ENCODE peak calls at places on chromosomes 16 and 17, in seven cellular contexts. One of them, this sample, is unnamed.

GRCh38 chr17:41762841-41763240 is 23.7 kb downstream of the JUP start:
- DNase-seq in A673: no peak
- DNase-seq in tibial artery: no peak
- DNase-seq in esophagus squamous epithelium: no peak
- DNase-seq in IMR-90: no peak
- DNase-seq in GM23248: no peak
- DNase-seq in neuronal stem cell: no peak
- DNase-seq in this sample: no peak

GRCh38 chr17:10754109-10754508 is 24.3 kb upstream of the TMEM220 start:
- DNase-seq in GM23248: peak
- DNase-seq in tibial artery: no peak
- DNase-seq in IMR-90: peak
- DNase-seq in A673: peak
- DNase-seq in esophagus squamous epithelium: no peak
- DNase-seq in neuronal stem cell: no peak
- DNase-seq in this sample: peak

GRCh38 chr16:23975293-23975692 is 139.5 kb downstream of the PRKCB start:
- DNase-seq in esophagus squamous epithelium: no peak
- DNase-seq in neuronal stem cell: no peak
- DNase-seq in A673: no peak
- DNase-seq in IMR-90: no peak
- DNase-seq in GM23248: no peak
- DNase-seq in tibial artery: no peak
- DNase-seq in this sample: no peak

GRCh38 chr16:49281843-49282642 is 405 bp upstream of the CBLN1 start:
- DNase-seq in neuronal stem cell: peak
- DNase-seq in esophagus squamous epithelium: no peak
- DNase-seq in tibial artery: peak
- DNase-seq in IMR-90: peak
- DNase-seq in GM23248: peak
- DNase-seq in A673: peak
- DNase-seq in this sample: peak

GRCh38 chr17:83100853-83101391 is 21.5 kb downstream of the METRNL start:
- DNase-seq in IMR-90: no peak
- DNase-seq in neuronal stem cell: no peak
- DNase-seq in esophagus squamous epithelium: no peak
- DNase-seq in GM23248: peak
- DNase-seq in A673: no peak
- DNase-seq in tibial artery: no peak
- DNase-seq in this sample: no peak

GRCh38 chr16:48850097-48850496 is 240.1 kb upstream of the N4BP1 start:
- DNase-seq in esophagus squamous epithelium: no peak
- DNase-seq in GM23248: no peak
- DNase-seq in neuronal stem cell: no peak
- DNase-seq in tibial artery: no peak
- DNase-seq in IMR-90: no peak
- DNase-seq in A673: no peak
- DNase-seq in this sample: no peak

GRCh38 chr16:62540496-62540895 is 504.3 kb upstream of the CDH8 start:
- DNase-seq in esophagus squamous epithelium: no peak
- DNase-seq in A673: no peak
- DNase-seq in GM23248: no peak
- DNase-seq in neuronal stem cell: no peak
- DNase-seq in IMR-90: no peak
- DNase-seq in tibial artery: no peak
- DNase-seq in this sample: no peak

GRCh38 chr16:85564277-85565051 is 48.7 kb upstream of the GSE1 start:
- DNase-seq in neuronal stem cell: no peak
- DNase-seq in esophagus squamous epithelium: no peak
- DNase-seq in tibial artery: no peak
- DNase-seq in A673: no peak
- DNase-seq in IMR-90: no peak
- DNase-seq in GM23248: no peak
- DNase-seq in this sample: no peak

GRCh38 chr17:15091825-15092224 is 173.3 kb downstream of the PMP22 start:
- DNase-seq in A673: peak
- DNase-seq in IMR-90: no peak
- DNase-seq in neuronal stem cell: no peak
- DNase-seq in tibial artery: no peak
- DNase-seq in esophagus squamous epithelium: no peak
- DNase-seq in GM23248: peak
- DNase-seq in this sample: no peak

GRCh38 chr17:64992325-64992802 is 64.2 kb downstream of the GNA13 start:
- DNase-seq in esophagus squamous epithelium: no peak
- DNase-seq in tibial artery: no peak
- DNase-seq in neuronal stem cell: no peak
- DNase-seq in GM23248: peak
- DNase-seq in IMR-90: peak
- DNase-seq in A673: no peak
- DNase-seq in this sample: no peak

GRCh38 chr16:9380221-9380620 is 288.8 kb downstream of the HAPSTR1 start:
- DNase-seq in A673: no peak
- DNase-seq in esophagus squamous epithelium: no peak
- DNase-seq in GM23248: no peak
- DNase-seq in tibial artery: no peak
- DNase-seq in IMR-90: no peak
- DNase-seq in neuronal stem cell: no peak
- DNase-seq in this sample: no peak

GRCh38 chr16:81241706-81242105 is 3.2 kb downstream of the BCO1 start:
- DNase-seq in GM23248: no peak
- DNase-seq in esophagus squamous epithelium: no peak
- DNase-seq in IMR-90: no peak
- DNase-seq in neuronal stem cell: no peak
- DNase-seq in tibial artery: no peak
- DNase-seq in A673: no peak
- DNase-seq in this sample: no peak

GRCh38 chr17:51154176-51154575 is 817 bp downstream of the NME1 start:
- DNase-seq in esophagus squamous epithelium: no peak
- DNase-seq in A673: peak
- DNase-seq in IMR-90: peak
- DNase-seq in tibial artery: no peak
- DNase-seq in neuronal stem cell: no peak
- DNase-seq in GM23248: peak
- DNase-seq in this sample: no peak

GRCh38 chr17:72145972-72146755 is 25.3 kb downstream of the SOX9 start:
- DNase-seq in A673: no peak
- DNase-seq in IMR-90: peak
- DNase-seq in GM23248: peak
- DNase-seq in tibial artery: no peak
- DNase-seq in neuronal stem cell: no peak
- DNase-seq in esophagus squamous epithelium: no peak
- DNase-seq in this sample: no peak

GRCh38 chr16:75593825-75594820 is 27.9 kb downstream of the GABARAPL2 start:
- DNase-seq in A673: peak
- DNase-seq in tibial artery: no peak
- DNase-seq in IMR-90: peak
- DNase-seq in GM23248: peak
- DNase-seq in esophagus squamous epithelium: no peak
- DNase-seq in neuronal stem cell: no peak
- DNase-seq in this sample: no peak

GRCh38 chr16:82628741-82629140 is 2.0 kb downstream of the CDH13 start:
- DNase-seq in IMR-90: no peak
- DNase-seq in A673: no peak
- DNase-seq in tibial artery: no peak
- DNase-seq in neuronal stem cell: no peak
- DNase-seq in GM23248: no peak
- DNase-seq in esophagus squamous epithelium: no peak
- DNase-seq in this sample: no peak

DNA sequence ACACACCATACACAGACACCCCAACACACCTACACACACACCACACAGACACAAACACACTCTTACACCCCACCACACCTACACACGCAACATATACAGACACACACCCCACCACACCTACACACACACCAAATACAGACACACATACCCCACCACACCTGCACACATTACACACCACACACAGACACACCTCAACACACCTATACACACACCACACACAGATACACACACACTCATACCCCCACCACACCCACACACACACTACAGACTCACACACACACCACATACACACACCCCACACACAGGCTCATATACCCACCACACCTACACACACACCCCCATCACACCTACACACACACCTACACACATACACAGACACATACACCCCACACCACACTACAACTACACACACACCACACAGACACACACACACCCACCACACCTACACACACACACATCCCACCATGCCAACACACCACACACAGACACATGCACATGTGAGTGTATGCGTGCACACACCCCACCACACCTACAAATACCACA is 31.4 kb downstream of the GPT2 start:
- DNase-seq in A673: no peak
- DNase-seq in tibial artery: no peak
- DNase-seq in esophagus squamous epithelium: no peak
- DNase-seq in GM23248: no peak
- DNase-seq in IMR-90: no peak
- DNase-seq in neuronal stem cell: no peak
- DNase-seq in this sample: no peak
- H3K4me3 ChIP-seq in A673: no peak
- H3K4me3 ChIP-seq in tibial artery: no peak
- H3K4me3 ChIP-seq in esophagus squamous epithelium: no peak
- H3K4me3 ChIP-seq in GM23248: no peak
- H3K4me3 ChIP-seq in IMR-90: no peak
- H3K4me3 ChIP-seq in neuronal stem cell: peak
- H3K4me3 ChIP-seq in this sample: no peak

GRCh38 chr17:37388266-37388665 is 12.5 kb downstream of the C17orf78 start:
- DNase-seq in tibial artery: no peak
- DNase-seq in neuronal stem cell: no peak
- DNase-seq in esophagus squamous epithelium: no peak
- DNase-seq in IMR-90: peak
- DNase-seq in GM23248: peak
- DNase-seq in A673: no peak
- DNase-seq in this sample: no peak

GRCh38 chr17:37389160-37389559 is 13.4 kb downstream of the C17orf78 start:
- DNase-seq in neuronal stem cell: no peak
- DNase-seq in GM23248: no peak
- DNase-seq in tibial artery: no peak
- DNase-seq in IMR-90: no peak
- DNase-seq in A673: no peak
- DNase-seq in esophagus squamous epithelium: no peak
- DNase-seq in this sample: no peak

GRCh38 chr17:37391146-37391545 is 15.4 kb downstream of the C17orf78 start:
- DNase-seq in IMR-90: peak
- DNase-seq in A673: peak
- DNase-seq in tibial artery: no peak
- DNase-seq in GM23248: peak
- DNase-seq in neuronal stem cell: no peak
- DNase-seq in esophagus squamous epithelium: no peak
- DNase-seq in this sample: peak

GRCh38 chr17:37393352-37393751 is 13.3 kb downstream of the ACACA start:
- DNase-seq in neuronal stem cell: no peak
- DNase-seq in A673: no peak
- DNase-seq in esophagus squamous epithelium: no peak
- DNase-seq in tibial artery: no peak
- DNase-seq in GM23248: no peak
- DNase-seq in IMR-90: no peak
- DNase-seq in this sample: no peak

GRCh38 chr17:37392024-37392590 is 14.5 kb downstream of the ACACA start:
- DNase-seq in tibial artery: no peak
- DNase-seq in IMR-90: peak
- DNase-seq in A673: no peak
- DNase-seq in GM23248: peak
- DNase-seq in neuronal stem cell: no peak
- DNase-seq in esophagus squamous epithelium: no peak
- DNase-seq in this sample: peak
- H3K4me3 ChIP-seq in tibial artery: no peak
- H3K4me3 ChIP-seq in IMR-90: no peak
- H3K4me3 ChIP-seq in A673: no peak
- H3K4me3 ChIP-seq in GM23248: no peak
- H3K4me3 ChIP-seq in neuronal stem cell: no peak
- H3K4me3 ChIP-seq in esophagus squamous epithelium: no peak
- H3K4me3 ChIP-seq in this sample: no peak

GRCh38 chr17:28549274-28550132 is 2.9 kb downstream of the UNC119 start:
- DNase-seq in IMR-90: no peak
- DNase-seq in neuronal stem cell: no peak
- DNase-seq in A673: no peak
- DNase-seq in tibial artery: no peak
- DNase-seq in esophagus squamous epithelium: no peak
- DNase-seq in GM23248: no peak
- DNase-seq in this sample: no peak
- H3K4me3 ChIP-seq in IMR-90: no peak
- H3K4me3 ChIP-seq in neuronal stem cell: no peak
- H3K4me3 ChIP-seq in A673: no peak
- H3K4me3 ChIP-seq in tibial artery: no peak
- H3K4me3 ChIP-seq in esophagus squamous epithelium: no peak
- H3K4me3 ChIP-seq in GM23248: no peak
- H3K4me3 ChIP-seq in this sample: no peak

GRCh38 chr17:40447148-40447644 is 3.9 kb downstream of the IGFBP4 start:
- DNase-seq in GM23248: no peak
- DNase-seq in neuronal stem cell: no peak
- DNase-seq in IMR-90: no peak
- DNase-seq in A673: no peak
- DNase-seq in tibial artery: no peak
- DNase-seq in esophagus squamous epithelium: no peak
- DNase-seq in this sample: no peak

GRCh38 chr17:40448213-40448638 is 5.0 kb downstream of the IGFBP4 start:
- DNase-seq in neuronal stem cell: no peak
- DNase-seq in tibial artery: peak
- DNase-seq in A673: no peak
- DNase-seq in esophagus squamous epithelium: no peak
- DNase-seq in IMR-90: peak
- DNase-seq in GM23248: peak
- DNase-seq in this sample: no peak

GRCh38 chr17:40443988-40444899 is 994 bp downstream of the IGFBP4 start:
- DNase-seq in A673: no peak
- DNase-seq in GM23248: peak
- DNase-seq in esophagus squamous epithelium: no peak
- DNase-seq in tibial artery: no peak
- DNase-seq in neuronal stem cell: no peak
- DNase-seq in IMR-90: peak
- DNase-seq in this sample: no peak

GRCh38 chr17:40443196-40443987 is at the start of gene IGFBP4:
- DNase-seq in tibial artery: peak
- DNase-seq in IMR-90: peak
- DNase-seq in GM23248: peak
- DNase-seq in neuronal stem cell: peak
- DNase-seq in A673: peak
- DNase-seq in esophagus squamous epithelium: no peak
- DNase-seq in this sample: peak

DNA sequence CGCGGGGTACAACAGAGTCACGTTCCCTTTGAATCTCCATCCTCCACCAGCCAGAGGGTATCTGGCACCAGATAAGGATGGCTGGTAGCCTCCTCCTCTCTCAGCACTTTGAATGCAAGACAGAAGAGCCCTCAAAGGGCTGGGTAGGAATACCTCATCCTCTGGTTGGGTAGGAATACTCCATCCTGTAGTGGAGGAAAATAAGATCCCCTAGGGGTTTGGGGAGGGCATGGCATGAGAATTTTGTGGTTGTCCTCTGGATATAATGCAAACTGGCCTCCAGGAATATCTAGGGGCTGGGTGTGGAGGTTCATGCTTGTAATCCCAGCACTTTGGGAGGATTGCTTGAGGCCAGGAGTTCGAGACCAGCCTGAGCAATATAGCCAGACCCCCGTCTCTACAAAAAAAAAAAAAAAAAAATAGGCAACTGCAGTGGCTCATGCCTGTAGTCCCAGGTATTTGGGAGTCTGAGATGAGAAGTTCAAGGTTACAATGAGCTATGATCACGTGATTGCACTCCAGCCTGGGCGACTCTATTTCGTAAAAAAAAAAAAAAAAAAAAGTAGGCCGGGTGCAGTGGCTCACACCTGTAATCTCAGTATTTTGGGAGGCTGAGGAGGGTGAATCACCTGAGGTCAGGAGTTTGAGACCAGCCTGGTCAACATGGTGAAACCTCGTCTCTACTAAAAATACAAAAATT is 2.7 kb downstream of the IGFBP4 start:
- DNase-seq in A673: no peak
- DNase-seq in neuronal stem cell: no peak
- DNase-seq in IMR-90: peak
- DNase-seq in esophagus squamous epithelium: no peak
- DNase-seq in GM23248: peak
- DNase-seq in tibial artery: no peak
- DNase-seq in this sample: no peak
- H3K4me3 ChIP-seq in A673: no peak
- H3K4me3 ChIP-seq in neuronal stem cell: no peak
- H3K4me3 ChIP-seq in IMR-90: peak
- H3K4me3 ChIP-seq in esophagus squamous epithelium: peak
- H3K4me3 ChIP-seq in GM23248: peak
- H3K4me3 ChIP-seq in tibial artery: peak
- H3K4me3 ChIP-seq in this sample: no peak